ENCODE peak calls at places on chromosomes 13 and 19, in six cellular contexts. One of them, this sample, is unnamed.

GRCh38 chr19:4023600-4024398 is 16.3 kb downstream of the PIAS4 start:
- DNase-seq in IMR-90: no peak
- DNase-seq in H1: no peak
- DNase-seq in neuronal stem cell: no peak
- DNase-seq in trophoblast cell: no peak
- DNase-seq in mesenchymal stem cell: no peak
- DNase-seq in this sample: no peak

GRCh38 chr19:56314018-56314583 is 538 bp downstream of the ZSCAN5A start:
- DNase-seq in IMR-90: peak; percentile 22
- DNase-seq in H1: peak; percentile 7
- DNase-seq in neuronal stem cell: no peak
- DNase-seq in trophoblast cell: no peak
- DNase-seq in mesenchymal stem cell: no peak
- DNase-seq in this sample: peak; percentile 83

GRCh38 chr13:110777251-110777820 is 63.8 kb downstream of the ING1 start:
- DNase-seq in IMR-90: peak; percentile 66
- DNase-seq in H1: no peak
- DNase-seq in neuronal stem cell: no peak
- DNase-seq in trophoblast cell: no peak
- DNase-seq in mesenchymal stem cell: no peak
- DNase-seq in this sample: no peak

GRCh38 chr19:33394006-33394722 is 20.7 kb downstream of the CEBPG start:
- DNase-seq in IMR-90: peak; percentile 69
- DNase-seq in H1: no peak
- DNase-seq in neuronal stem cell: no peak
- DNase-seq in trophoblast cell: peak; percentile 48
- DNase-seq in mesenchymal stem cell: peak; percentile 40
- DNase-seq in this sample: no peak

GRCh38 chr13:77022341-77022740 is 4.6 kb downstream of the FBXL3 start:
- DNase-seq in IMR-90: peak; percentile 43
- DNase-seq in H1: no peak
- DNase-seq in neuronal stem cell: no peak
- DNase-seq in trophoblast cell: peak; percentile 29
- DNase-seq in mesenchymal stem cell: peak; percentile 39
- DNase-seq in this sample: no peak

GRCh38 chr13:74907788-74908187 is 574.2 kb downstream of the TBC1D4 start:
- DNase-seq in IMR-90: no peak
- DNase-seq in H1: no peak
- DNase-seq in neuronal stem cell: no peak
- DNase-seq in trophoblast cell: no peak
- DNase-seq in mesenchymal stem cell: no peak
- DNase-seq in this sample: no peak

GRCh38 chr13:46586766-46587509 is 34.0 kb downstream of the LRCH1 start:
- DNase-seq in IMR-90: no peak
- DNase-seq in H1: no peak
- DNase-seq in neuronal stem cell: no peak
- DNase-seq in trophoblast cell: no peak
- DNase-seq in mesenchymal stem cell: peak; percentile 31
- DNase-seq in this sample: no peak

GRCh38 chr19:46481187-46481586 is 9.8 kb upstream of the PNMA8A start:
- DNase-seq in IMR-90: peak; percentile 55
- DNase-seq in H1: no peak
- DNase-seq in neuronal stem cell: no peak
- DNase-seq in trophoblast cell: no peak
- DNase-seq in mesenchymal stem cell: no peak
- DNase-seq in this sample: no peak

GRCh38 chr13:67549331-67549730 is 319.2 kb upstream of the PCDH9 start:
- DNase-seq in IMR-90: peak; percentile 91
- DNase-seq in H1: no peak
- DNase-seq in neuronal stem cell: no peak
- DNase-seq in trophoblast cell: no peak
- DNase-seq in mesenchymal stem cell: peak; percentile 85
- DNase-seq in this sample: no peak

GRCh38 chr13:97030705-97031452 is 36.6 kb upstream of the OXGR1 start:
- DNase-seq in IMR-90: peak; percentile 61
- DNase-seq in H1: no peak
- DNase-seq in neuronal stem cell: peak; percentile 8
- DNase-seq in trophoblast cell: peak; percentile 88
- DNase-seq in mesenchymal stem cell: peak; percentile 63
- DNase-seq in this sample: peak; percentile 67

GRCh38 chr13:77397636-77398035 is 70.7 kb upstream of the MYCBP2 start:
- DNase-seq in IMR-90: no peak
- DNase-seq in H1: no peak
- DNase-seq in neuronal stem cell: no peak
- DNase-seq in trophoblast cell: no peak
- DNase-seq in mesenchymal stem cell: no peak
- DNase-seq in this sample: no peak

GRCh38 chr13:100951031-100951430 is 276.4 kb upstream of the TMTC4 start:
- DNase-seq in IMR-90: no peak
- DNase-seq in H1: no peak
- DNase-seq in neuronal stem cell: no peak
- DNase-seq in trophoblast cell: no peak
- DNase-seq in mesenchymal stem cell: no peak
- DNase-seq in this sample: no peak

GRCh38 chr13:94033830-94034642 is 445.4 kb downstream of the DCT start:
- DNase-seq in IMR-90: peak; percentile 3
- DNase-seq in H1: no peak
- DNase-seq in neuronal stem cell: no peak
- DNase-seq in trophoblast cell: no peak
- DNase-seq in mesenchymal stem cell: no peak
- DNase-seq in this sample: no peak

GRCh38 chr13:30047154-30047874 is 196.9 kb upstream of the UBL3 start:
- DNase-seq in IMR-90: peak; percentile 11
- DNase-seq in H1: no peak
- DNase-seq in neuronal stem cell: no peak
- DNase-seq in trophoblast cell: no peak
- DNase-seq in mesenchymal stem cell: no peak
- DNase-seq in this sample: no peak

GRCh38 chr13:59746291-59746962 is 417.3 kb downstream of the DIAPH3 start:
- DNase-seq in IMR-90: peak; percentile 62
- DNase-seq in H1: no peak
- DNase-seq in neuronal stem cell: no peak
- DNase-seq in trophoblast cell: peak; percentile 46
- DNase-seq in mesenchymal stem cell: no peak
- DNase-seq in this sample: no peak

GRCh38 chr13:48595330-48596127 is 58.2 kb upstream of the CYSLTR2 start:
- DNase-seq in IMR-90: peak; percentile 70
- DNase-seq in H1: no peak
- DNase-seq in neuronal stem cell: no peak
- DNase-seq in trophoblast cell: peak; percentile 71
- DNase-seq in mesenchymal stem cell: peak; percentile 82
- DNase-seq in this sample: peak; percentile 91

GRCh38 chr19:17184381-17184841 is 30.7 kb upstream of the USE1 start:
- DNase-seq in IMR-90: peak; percentile 7
- DNase-seq in H1: no peak
- DNase-seq in neuronal stem cell: no peak
- DNase-seq in trophoblast cell: peak; percentile 33
- DNase-seq in mesenchymal stem cell: peak; percentile 39
- DNase-seq in this sample: no peak

GRCh38 chr13:109654341-109655205 is 131.8 kb downstream of the IRS2 start:
- DNase-seq in IMR-90: no peak
- DNase-seq in H1: no peak
- DNase-seq in neuronal stem cell: no peak
- DNase-seq in trophoblast cell: peak; percentile 27
- DNase-seq in mesenchymal stem cell: peak; percentile 55
- DNase-seq in this sample: no peak

GRCh38 chr13:110775576-110775975 is 62.1 kb downstream of the ING1 start:
- DNase-seq in IMR-90: no peak
- DNase-seq in H1: no peak
- DNase-seq in neuronal stem cell: no peak
- DNase-seq in trophoblast cell: peak; percentile 11
- DNase-seq in mesenchymal stem cell: no peak
- DNase-seq in this sample: no peak

GRCh38 chr13:50909605-50910482 is at the start of gene RNASEH2B:
- DNase-seq in IMR-90: peak; percentile 40
- DNase-seq in H1: no peak
- DNase-seq in neuronal stem cell: peak; percentile 56
- DNase-seq in trophoblast cell: peak; percentile 85
- DNase-seq in mesenchymal stem cell: peak; percentile 73
- DNase-seq in this sample: peak; percentile 83

GRCh38 chr19:6499052-6499790 is 2.9 kb downstream of the TUBB4A start:
- DNase-seq in IMR-90: no peak
- DNase-seq in H1: no peak
- DNase-seq in neuronal stem cell: no peak
- DNase-seq in trophoblast cell: no peak
- DNase-seq in mesenchymal stem cell: no peak
- DNase-seq in this sample: no peak

GRCh38 chr19:6063576-6063961 is 46.7 kb downstream of the RFX2 start:
- DNase-seq in IMR-90: no peak
- DNase-seq in H1: no peak
- DNase-seq in neuronal stem cell: no peak
- DNase-seq in trophoblast cell: peak; percentile 21
- DNase-seq in mesenchymal stem cell: no peak
- DNase-seq in this sample: no peak

GRCh38 chr13:30429721-30430694 is 7.7 kb downstream of the UBE2L5 start:
- DNase-seq in IMR-90: peak; percentile 95
- DNase-seq in H1: no peak
- DNase-seq in neuronal stem cell: no peak
- DNase-seq in trophoblast cell: peak; percentile 71
- DNase-seq in mesenchymal stem cell: peak; percentile 91
- DNase-seq in this sample: peak; percentile 50

GRCh38 chr19:55392820-55393219 is 7.1 kb downstream of the RPL28 start:
- DNase-seq in IMR-90: no peak
- DNase-seq in H1: no peak
- DNase-seq in neuronal stem cell: no peak
- DNase-seq in trophoblast cell: no peak
- DNase-seq in mesenchymal stem cell: no peak
- DNase-seq in this sample: no peak

DNA sequence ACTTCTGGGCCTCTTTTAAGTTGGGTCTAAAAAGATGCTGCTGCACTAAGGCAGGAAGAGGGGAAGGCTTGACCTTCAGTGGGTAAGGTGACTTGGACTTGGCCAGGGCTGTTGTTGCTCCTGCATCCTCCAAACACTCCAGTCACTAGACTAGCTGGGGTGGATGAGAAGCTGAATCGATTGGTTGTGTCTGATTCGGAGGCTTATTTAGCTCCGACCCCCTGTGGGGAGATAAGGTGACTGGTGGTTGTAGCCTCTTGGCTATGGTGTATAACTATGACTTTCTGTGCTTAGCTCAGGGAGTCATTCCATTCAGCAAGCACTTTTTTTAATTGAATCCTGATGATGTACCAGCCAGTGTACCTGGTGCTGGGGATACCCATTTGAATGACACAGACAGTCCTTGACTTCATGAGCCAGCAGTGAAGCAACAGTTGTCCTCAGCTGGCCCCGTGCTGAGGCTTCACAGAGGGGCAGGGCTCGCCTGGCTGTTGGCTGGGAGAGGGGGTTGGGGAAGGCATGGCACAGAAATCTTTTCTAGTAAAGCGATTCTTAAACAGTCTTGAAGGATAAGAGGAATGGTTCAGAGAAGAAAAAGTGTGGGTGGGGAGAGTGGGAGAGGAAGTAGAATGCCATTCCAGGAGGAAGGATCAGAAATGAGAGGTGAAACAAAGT is 9.9 kb downstream of the PCDH8 start:
- DNase-seq in IMR-90: no peak
- DNase-seq in H1: no peak
- DNase-seq in neuronal stem cell: no peak
- DNase-seq in trophoblast cell: no peak
- DNase-seq in mesenchymal stem cell: no peak
- DNase-seq in this sample: peak; percentile 81
- H3K4ac ChIP-seq in IMR-90: no peak overlapping the region
- H3K4ac ChIP-seq in H1: no peak overlapping the region
- H3K4ac ChIP-seq in neuronal stem cell: no peak overlapping the region
- H3K4ac ChIP-seq in trophoblast cell: no peak overlapping the region
- H3K4ac ChIP-seq in mesenchymal stem cell: no peak overlapping the region
- H3K4ac ChIP-seq in this sample: no peak overlapping the region

GRCh38 chr19:39174558-39175544 is 21.9 kb upstream of the NCCRP1 start:
- DNase-seq in IMR-90: no peak
- DNase-seq in H1: no peak
- DNase-seq in neuronal stem cell: no peak
- DNase-seq in trophoblast cell: no peak
- DNase-seq in mesenchymal stem cell: no peak
- DNase-seq in this sample: no peak

GRCh38 chr19:39174142-39174541 is 22.6 kb upstream of the NCCRP1 start:
- DNase-seq in IMR-90: no peak
- DNase-seq in H1: no peak
- DNase-seq in neuronal stem cell: no peak
- DNase-seq in trophoblast cell: no peak
- DNase-seq in mesenchymal stem cell: no peak
- DNase-seq in this sample: no peak

GRCh38 chr19:39171479-39172465 is 25.0 kb upstream of the NCCRP1 start:
- DNase-seq in IMR-90: no peak
- DNase-seq in H1: no peak
- DNase-seq in neuronal stem cell: no peak
- DNase-seq in trophoblast cell: no peak
- DNase-seq in mesenchymal stem cell: no peak
- DNase-seq in this sample: no peak

GRCh38 chr19:39172700-39173501 is 23.9 kb upstream of the NCCRP1 start:
- DNase-seq in IMR-90: no peak
- DNase-seq in H1: no peak
- DNase-seq in neuronal stem cell: no peak
- DNase-seq in trophoblast cell: no peak
- DNase-seq in mesenchymal stem cell: no peak
- DNase-seq in this sample: no peak

GRCh38 chr19:39173502-39173991 is 23.2 kb upstream of the NCCRP1 start:
- DNase-seq in IMR-90: no peak
- DNase-seq in H1: no peak
- DNase-seq in neuronal stem cell: no peak
- DNase-seq in trophoblast cell: no peak
- DNase-seq in mesenchymal stem cell: no peak
- DNase-seq in this sample: no peak
- H3K36me3 ChIP-seq in IMR-90: peaks cover 61% of the 10 kb centered on the region
- H3K36me3 ChIP-seq in H1: peaks cover 9% of the 10 kb centered on the region
- H3K36me3 ChIP-seq in neuronal stem cell: peaks cover 48% of the 10 kb centered on the region
- H3K36me3 ChIP-seq in trophoblast cell: peaks cover 84% of the 10 kb centered on the region
- H3K36me3 ChIP-seq in mesenchymal stem cell: peaks cover 98% of the 10 kb centered on the region
- H3K36me3 ChIP-seq in this sample: no peaks in the 10 kb centered on the region

GRCh38 chr19:38848299-38849146 is 1.3 kb downstream of the HNRNPL start:
- DNase-seq in IMR-90: no peak
- DNase-seq in H1: no peak
- DNase-seq in neuronal stem cell: no peak
- DNase-seq in trophoblast cell: no peak
- DNase-seq in mesenchymal stem cell: no peak
- DNase-seq in this sample: no peak

GRCh38 chr19:38850231-38850975 is 617 bp upstream of the HNRNPL start:
- DNase-seq in IMR-90: peak; percentile 100
- DNase-seq in H1: peak; percentile 100
- DNase-seq in neuronal stem cell: peak; percentile 100
- DNase-seq in trophoblast cell: peak; percentile 100
- DNase-seq in mesenchymal stem cell: peak; percentile 100
- DNase-seq in this sample: peak; percentile 100

GRCh38 chr19:38850976-38851621 is 1.3 kb upstream of the HNRNPL start:
- DNase-seq in IMR-90: no peak
- DNase-seq in H1: no peak
- DNase-seq in neuronal stem cell: peak; percentile 76
- DNase-seq in trophoblast cell: no peak
- DNase-seq in mesenchymal stem cell: no peak
- DNase-seq in this sample: peak; percentile 29

GRCh38 chr19:38849746-38850230 is at the start of gene HNRNPL:
- DNase-seq in IMR-90: no peak
- DNase-seq in H1: no peak
- DNase-seq in neuronal stem cell: no peak
- DNase-seq in trophoblast cell: no peak
- DNase-seq in mesenchymal stem cell: no peak
- DNase-seq in this sample: no peak

GRCh38 chr19:38849147-38849745 is 540 bp downstream of the HNRNPL start:
- DNase-seq in IMR-90: peak; percentile 92
- DNase-seq in H1: peak; percentile 75
- DNase-seq in neuronal stem cell: peak; percentile 96
- DNase-seq in trophoblast cell: peak; percentile 98
- DNase-seq in mesenchymal stem cell: peak; percentile 94
- DNase-seq in this sample: peak; percentile 96
- H3K4ac ChIP-seq in IMR-90: peak overlapping the region; percentile 62
- H3K4ac ChIP-seq in H1: peak overlapping the region; percentile 92
- H3K4ac ChIP-seq in neuronal stem cell: peak overlapping the region; percentile 99
- H3K4ac ChIP-seq in trophoblast cell: peak overlapping the region; percentile 99
- H3K4ac ChIP-seq in mesenchymal stem cell: peak overlapping the region; percentile 100
- H3K4ac ChIP-seq in this sample: peak overlapping the region; percentile 100

GRCh38 chr19:47758433-47758784 is 13.1 kb downstream of the NOP53 start:
- DNase-seq in IMR-90: no peak
- DNase-seq in H1: no peak
- DNase-seq in neuronal stem cell: no peak
- DNase-seq in trophoblast cell: no peak
- DNase-seq in mesenchymal stem cell: no peak
- DNase-seq in this sample: no peak
- H3K36me3 ChIP-seq in IMR-90: peaks cover 53% of the 10 kb centered on the region
- H3K36me3 ChIP-seq in H1: peaks cover 37% of the 10 kb centered on the region
- H3K36me3 ChIP-seq in neuronal stem cell: peaks cover 33% of the 10 kb centered on the region
- H3K36me3 ChIP-seq in trophoblast cell: peaks cover 45% of the 10 kb centered on the region
- H3K36me3 ChIP-seq in mesenchymal stem cell: peaks cover 66% of the 10 kb centered on the region
- H3K36me3 ChIP-seq in this sample: peaks cover 17% of the 10 kb centered on the region